ENCODE peak calls at places on chromosomes 11 and 22, in seven cellular contexts. One of them, this sample, is unnamed.

GRCh38 chr11:123373754-123374621 is 56.1 kb upstream of the GRAMD1B start:
- DNase-seq in NCI-H226: no peak
- DNase-seq in activated CD4-positive, alpha-beta T cell treated with anti-CD3 and anti-CD28 coated beads for 48 hours: no peak
- DNase-seq in NCI-H1930: no peak
- DNase-seq in fibroblast of lung: no peak
- DNase-seq in heart right ventricle: no peak
- DNase-seq in choroid plexus epithelial cell: no peak
- DNase-seq in this sample: no peak

GRCh38 chr11:2142762-2143202 is 3.6 kb upstream of the IGF2 start:
- DNase-seq in NCI-H1930: no peak
- DNase-seq in fibroblast of lung: no peak
- DNase-seq in heart right ventricle: no peak
- DNase-seq in NCI-H226: peak; percentile 31
- DNase-seq in choroid plexus epithelial cell: no peak
- DNase-seq in activated CD4-positive, alpha-beta T cell treated with anti-CD3 and anti-CD28 coated beads for 48 hours: peak; percentile 61
- DNase-seq in this sample: peak; percentile 23

GRCh38 chr11:30120045-30120589 is 103.3 kb upstream of the KCNA4 start:
- DNase-seq in NCI-H226: no peak
- DNase-seq in fibroblast of lung: no peak
- DNase-seq in activated CD4-positive, alpha-beta T cell treated with anti-CD3 and anti-CD28 coated beads for 48 hours: no peak
- DNase-seq in heart right ventricle: no peak
- DNase-seq in choroid plexus epithelial cell: no peak
- DNase-seq in NCI-H1930: no peak
- DNase-seq in this sample: no peak

GRCh38 chr11:82980292-82980691 is 78.8 kb downstream of the DDIAS start:
- DNase-seq in fibroblast of lung: peak; percentile 43
- DNase-seq in heart right ventricle: no peak
- DNase-seq in NCI-H1930: no peak
- DNase-seq in activated CD4-positive, alpha-beta T cell treated with anti-CD3 and anti-CD28 coated beads for 48 hours: no peak
- DNase-seq in choroid plexus epithelial cell: peak; percentile 89
- DNase-seq in NCI-H226: peak; percentile 77
- DNase-seq in this sample: no peak

GRCh38 chr11:130217133-130217631 is 57.6 kb downstream of the ST14 start:
- DNase-seq in activated CD4-positive, alpha-beta T cell treated with anti-CD3 and anti-CD28 coated beads for 48 hours: no peak
- DNase-seq in choroid plexus epithelial cell: no peak
- DNase-seq in NCI-H226: no peak
- DNase-seq in heart right ventricle: no peak
- DNase-seq in fibroblast of lung: no peak
- DNase-seq in NCI-H1930: no peak
- DNase-seq in this sample: no peak

GRCh38 chr11:31798057-31799035 is 12.8 kb downstream of the PAX6 start:
- DNase-seq in NCI-H1930: no peak
- DNase-seq in NCI-H226: no peak
- DNase-seq in heart right ventricle: no peak
- DNase-seq in fibroblast of lung: no peak
- DNase-seq in activated CD4-positive, alpha-beta T cell treated with anti-CD3 and anti-CD28 coated beads for 48 hours: no peak
- DNase-seq in choroid plexus epithelial cell: no peak
- DNase-seq in this sample: no peak

GRCh38 chr22:45242778-45243191 is 2.1 kb upstream of the KIAA0930 start:
- DNase-seq in NCI-H1930: peak; percentile 48
- DNase-seq in choroid plexus epithelial cell: no peak
- DNase-seq in fibroblast of lung: no peak
- DNase-seq in activated CD4-positive, alpha-beta T cell treated with anti-CD3 and anti-CD28 coated beads for 48 hours: no peak
- DNase-seq in heart right ventricle: no peak
- DNase-seq in NCI-H226: no peak
- DNase-seq in this sample: no peak

GRCh38 chr11:87421422-87421821 is 383.7 kb downstream of the TMEM135 start:
- DNase-seq in choroid plexus epithelial cell: peak; percentile 94
- DNase-seq in heart right ventricle: peak; percentile 67
- DNase-seq in activated CD4-positive, alpha-beta T cell treated with anti-CD3 and anti-CD28 coated beads for 48 hours: peak; percentile 15
- DNase-seq in fibroblast of lung: peak; percentile 88
- DNase-seq in NCI-H226: peak; percentile 65
- DNase-seq in NCI-H1930: peak; percentile 59
- DNase-seq in this sample: peak; percentile 38

GRCh38 chr22:37260939-37261338 is 16.9 kb upstream of the RAC2 start:
- DNase-seq in choroid plexus epithelial cell: peak; percentile 73
- DNase-seq in NCI-H226: no peak
- DNase-seq in fibroblast of lung: peak; percentile 56
- DNase-seq in activated CD4-positive, alpha-beta T cell treated with anti-CD3 and anti-CD28 coated beads for 48 hours: peak; percentile 72
- DNase-seq in heart right ventricle: peak; percentile 50
- DNase-seq in NCI-H1930: peak; percentile 53
- DNase-seq in this sample: peak; percentile 51

GRCh38 chr11:35622070-35622469 is 3.8 kb downstream of the FJX1 start:
- DNase-seq in choroid plexus epithelial cell: peak; percentile 92
- DNase-seq in activated CD4-positive, alpha-beta T cell treated with anti-CD3 and anti-CD28 coated beads for 48 hours: no peak
- DNase-seq in fibroblast of lung: peak; percentile 58
- DNase-seq in NCI-H1930: no peak
- DNase-seq in NCI-H226: peak; percentile 79
- DNase-seq in heart right ventricle: no peak
- DNase-seq in this sample: no peak

GRCh38 chr11:78476066-78476465 is 58.4 kb upstream of the GAB2 start:
- DNase-seq in NCI-H1930: no peak
- DNase-seq in choroid plexus epithelial cell: peak; percentile 12
- DNase-seq in fibroblast of lung: no peak
- DNase-seq in NCI-H226: peak; percentile 16
- DNase-seq in activated CD4-positive, alpha-beta T cell treated with anti-CD3 and anti-CD28 coated beads for 48 hours: no peak
- DNase-seq in heart right ventricle: no peak
- DNase-seq in this sample: no peak

GRCh38 chr11:1746516-1746931 is 3.9 kb downstream of the IFITM10 start:
- DNase-seq in fibroblast of lung: no peak
- DNase-seq in heart right ventricle: no peak
- DNase-seq in activated CD4-positive, alpha-beta T cell treated with anti-CD3 and anti-CD28 coated beads for 48 hours: no peak
- DNase-seq in NCI-H226: no peak
- DNase-seq in choroid plexus epithelial cell: no peak
- DNase-seq in NCI-H1930: no peak
- DNase-seq in this sample: no peak

GRCh38 chr22:37282385-37282677 is at the start of gene CYTH4:
- DNase-seq in NCI-H226: no peak
- DNase-seq in activated CD4-positive, alpha-beta T cell treated with anti-CD3 and anti-CD28 coated beads for 48 hours: peak; percentile 79
- DNase-seq in choroid plexus epithelial cell: no peak
- DNase-seq in NCI-H1930: no peak
- DNase-seq in fibroblast of lung: no peak
- DNase-seq in heart right ventricle: peak; percentile 43
- DNase-seq in this sample: peak; percentile 51

GRCh38 chr11:1158681-1159525 is 1.1 kb downstream of the MUC5AC start:
- DNase-seq in activated CD4-positive, alpha-beta T cell treated with anti-CD3 and anti-CD28 coated beads for 48 hours: no peak
- DNase-seq in fibroblast of lung: no peak
- DNase-seq in NCI-H226: no peak
- DNase-seq in heart right ventricle: no peak
- DNase-seq in choroid plexus epithelial cell: no peak
- DNase-seq in NCI-H1930: no peak
- DNase-seq in this sample: no peak

GRCh38 chr22:24302591-24302990 is 32.0 kb downstream of the SPECC1L start:
- DNase-seq in activated CD4-positive, alpha-beta T cell treated with anti-CD3 and anti-CD28 coated beads for 48 hours: no peak
- DNase-seq in heart right ventricle: no peak
- DNase-seq in fibroblast of lung: no peak
- DNase-seq in NCI-H1930: peak; percentile 69
- DNase-seq in NCI-H226: no peak
- DNase-seq in choroid plexus epithelial cell: no peak
- DNase-seq in this sample: no peak